ENCODE peak calls at places on chromosomes 7 and 10, in four cellular contexts. R, J, P and K are unnamed samples.

GRCh38 chr10:30820282-30820991 is 190.9 kb upstream of the LYZL2 start:
- DNase-seq in J (peak), R (no peak), P (no peak), K (no peak)

GRCh38 chr7:5704534-5704922 is 76.9 kb downstream of the RNF216 start:
- DNase-seq in J (peak), R (peak), P (peak), K (peak)

GRCh38 chr10:45235823-45236222 is 79.6 kb downstream of the OR13A1 start:
- DNase-seq in P (no peak), J (peak), R (no peak), K (no peak)

GRCh38 chr10:76769587-76769986 is 868.0 kb downstream of the KCNMA1 start:
- DNase-seq in P (no peak), J (no peak), R (no peak), K (no peak)

GRCh38 chr10:32065871-32066270 is 9.6 kb upstream of the KIF5B start:
- DNase-seq in J (peak), R (no peak), P (no peak), K (no peak)

GRCh38 chr7:140989068-140989467 is 25.7 kb downstream of the MRPS33 start:
- DNase-seq in R (no peak), J (no peak), P (no peak), K (no peak)

GRCh38 chr7:81527651-81528050 is 242.2 kb downstream of the HGF start:
- DNase-seq in R (no peak), P (no peak), J (no peak), K (no peak)

GRCh38 chr7:260441-261281 is 29.3 kb upstream of the FOXL3 start:
- DNase-seq in J (no peak), R (no peak), P (no peak), K (no peak)

GRCh38 chr7:99224263-99224947 is 16.5 kb upstream of the KPNA7 start:
- DNase-seq in R (no peak), P (no peak), J (peak), K (no peak)

GRCh38 chr10:46024948-46025347 is 5.5 kb downstream of the NCOA4 start:
- DNase-seq in J (peak), R (no peak), P (no peak), K (no peak)

GRCh38 chr10:100744136-100744979 is 1.0 kb upstream of the PAX2 start:
- DNase-seq in R (no peak), J (no peak), P (no peak), K (peak)

GRCh38 chr10:79221110-79222051 is 125.9 kb upstream of the PPIF start:
- DNase-seq in J (peak), R (peak), P (no peak), K (no peak)

GRCh38 chr10:79224263-79224949 is 122.9 kb upstream of the PPIF start:
- DNase-seq in R (no peak), P (no peak), J (no peak), K (no peak)

GRCh38 chr10:79223346-79224048 is 123.8 kb upstream of the PPIF start:
- DNase-seq in R (no peak), P (no peak), J (peak), K (no peak)

GRCh38 chr10:79222186-79222585 is 125.1 kb upstream of the PPIF start:
- DNase-seq in J (no peak), P (no peak), R (no peak), K (no peak)

GRCh38 chr10:79223001-79223345 is 124.3 kb upstream of the PPIF start:
- DNase-seq in R (no peak), P (no peak), J (no peak), K (no peak)
- H3K4ac ChIP-seq in R (no peak), P (no peak), J (no peak), K (no peak)

GRCh38 chr10:70362357-70362756 is 20.1 kb downstream of the LRRC20 start:
- DNase-seq in P (no peak), J (no peak), R (no peak), K (no peak)

GRCh38 chr10:70360215-70360614 is 22.2 kb downstream of the LRRC20 start:
- DNase-seq in P (no peak), J (no peak), R (no peak), K (no peak)

GRCh38 chr10:70364772-70365091 is 17.7 kb downstream of the LRRC20 start:
- DNase-seq in J (no peak), P (no peak), R (no peak), K (no peak)

GRCh38 chr10:70364001-70364771 is 18.2 kb downstream of the LRRC20 start:
- DNase-seq in J (peak), R (peak), P (peak), K (peak)

GRCh38 chr10:70363292-70363691 is 19.1 kb downstream of the LRRC20 start:
- DNase-seq in R (no peak), J (no peak), P (no peak), K (no peak)
- H3K4ac ChIP-seq in R (no peak), J (peak), P (no peak), K (no peak)

GRCh38 chr7:158815046-158815445 is 14.3 kb downstream of the ESYT2 start:
- DNase-seq in P (no peak), R (peak), J (peak), K (no peak)
- H3K4ac ChIP-seq in P (no peak), R (no peak), J (peak), K (no peak)

GRCh38 chr10:114271779-114272167 is 32.7 kb downstream of the VWA2 start:
- DNase-seq in P (no peak), J (peak), R (no peak), K (no peak)

GRCh38 chr10:114274616-114275453 is 35.8 kb downstream of the VWA2 start:
- DNase-seq in R (no peak), J (no peak), P (no peak), K (no peak)

GRCh38 chr10:114272696-114273095 is 33.6 kb downstream of the VWA2 start:
- DNase-seq in R (no peak), P (no peak), J (no peak), K (no peak)

GRCh38 chr10:114273910-114274309 is 34.9 kb downstream of the VWA2 start:
- DNase-seq in P (no peak), R (no peak), J (no peak), K (no peak)

GRCh38 chr10:114271014-114271778 is 32.1 kb downstream of the VWA2 start:
- DNase-seq in J (no peak), R (no peak), P (no peak), K (no peak)
- H3K4ac ChIP-seq in J (peak), R (no peak), P (no peak), K (no peak)

DNA sequence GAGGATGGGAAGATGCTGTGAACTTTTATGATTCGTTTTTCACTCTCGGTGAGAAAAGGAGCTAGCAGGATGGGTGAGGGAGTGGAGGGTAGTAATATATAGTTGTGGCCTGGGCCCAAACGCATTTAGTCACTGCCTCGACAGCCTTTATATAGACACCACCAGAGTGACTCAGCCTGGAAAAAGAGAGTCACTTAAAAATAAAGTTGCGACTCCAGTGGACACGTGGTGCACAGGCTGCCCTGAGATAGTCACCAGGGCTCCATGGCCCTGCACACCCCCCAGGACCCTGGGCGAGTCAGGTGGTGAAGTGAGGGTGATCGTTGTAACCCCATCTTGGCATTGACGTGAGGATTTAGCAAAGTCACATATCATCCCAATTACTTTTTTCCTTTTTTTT is 106.7 kb downstream of the CUX1 start:
- DNase-seq in P (no peak), J (peak), R (no peak), K (no peak)
- H3K4ac ChIP-seq in P (no peak), J (peak), R (no peak), K (no peak)

GRCh38 chr7:96266580-96266979 is 55.3 kb downstream of the SLC25A13 start:
- DNase-seq in J (no peak), R (no peak), P (no peak), K (no peak)
- H3K4ac ChIP-seq in J (no peak), R (no peak), P (no peak), K (no peak)

GRCh38 chr7:128911441-128912031 is 1.0 kb upstream of the KCP start:
- DNase-seq in R (peak), P (no peak), J (no peak), K (peak)
- H3K4ac ChIP-seq in R (no peak), P (no peak), J (no peak), K (no peak)

DNA sequence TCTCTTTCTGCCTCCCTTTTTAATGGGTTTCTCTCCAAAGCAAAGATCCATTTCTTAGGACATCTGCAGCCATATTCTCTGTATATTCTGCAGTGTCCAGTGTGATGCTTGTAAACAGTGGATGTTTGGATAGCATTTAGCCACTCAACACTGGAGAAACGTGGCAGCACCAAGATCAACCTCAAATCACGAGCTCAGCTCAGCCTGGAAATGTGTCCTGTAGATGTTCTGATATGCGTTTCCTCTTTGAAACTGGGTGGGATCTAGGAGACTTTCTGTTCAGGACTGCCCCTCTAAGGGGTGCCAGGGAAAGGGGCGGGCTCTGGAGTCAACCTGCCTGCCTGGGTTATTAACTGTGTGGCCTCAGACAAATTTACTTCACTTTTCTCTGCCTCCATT is 91.2 kb downstream of the NHLRC2 start:
- DNase-seq in R (no peak), J (no peak), P (no peak), K (no peak)
- H3K4ac ChIP-seq in R (no peak), J (peak), P (no peak), K (no peak)